ENCODE peak calls at places on chromosomes 4 and X, in six cellular contexts. K is GM23338; Y is M059J; G is aorta; D is suprapubic skin; L is activated CD8-positive, alpha-beta T cell treated with anti-CD3 and anti-CD28 coated beads, Interleukin-2, amount 10 ng/mL, durations not matched to agents 7 days and 5 days. Q is an unnamed sample.

GRCh38 chrX:112935029-112935428 is 94.4 kb upstream of the AMOT start:
- DNase-seq in L (no peak), Y (no peak), D (no peak), G (no peak), K (no peak), Q (no peak)

GRCh38 chrX:119763175-119763574 is 4.8 kb downstream of the SOWAHD start:
- DNase-seq in K (peak; percentile 54), Y (peak; percentile 98), D (no peak), L (no peak), G (no peak), Q (no peak)

GRCh38 chrX:68443155-68443868 is 10.0 kb upstream of the OPHN1 start:
- DNase-seq in G (no peak), K (no peak), L (peak; percentile 52), Y (peak; percentile 91), D (no peak), Q (no peak)

GRCh38 chr4:172750910-172751309 is 417.7 kb upstream of the GALNT7 start:
- DNase-seq in K (no peak), G (no peak), L (no peak), Y (no peak), D (no peak), Q (no peak)

GRCh38 chrX:17412692-17413091 is 37.7 kb downstream of the NHS start:
- DNase-seq in Y (peak; percentile 86), K (no peak), G (no peak), L (no peak), D (no peak), Q (no peak)

GRCh38 chr4:100806988-100807387 is 289.2 kb upstream of the EMCN start:
- DNase-seq in D (no peak), K (no peak), G (no peak), L (no peak), Y (no peak), Q (no peak)

GRCh38 chr4:3871181-3871852 is 105.1 kb downstream of the ADRA2C start:
- DNase-seq in G (peak; percentile 74), L (peak; percentile 62), Y (no peak), D (peak; percentile 46), K (peak; percentile 94), Q (peak; percentile 56)

GRCh38 chr4:120995611-120996010 is 73.1 kb upstream of the PRDM5 start:
- DNase-seq in Y (no peak), D (no peak), L (no peak), G (no peak), K (no peak), Q (no peak)

GRCh38 chrX:48597353-48598264 is at the start of gene WDR13:
- DNase-seq in D (peak; percentile 95), K (peak; percentile 88), Y (peak; percentile 92), G (peak; percentile 96), L (peak; percentile 93), Q (peak; percentile 85)

GRCh38 chr4:104615496-104615895 is 120.8 kb upstream of the CXXC4 start:
- DNase-seq in D (no peak), Y (no peak), K (no peak), L (no peak), G (no peak), Q (no peak)

GRCh38 chrX:23822397-23822796 is 39.4 kb downstream of the SAT1 start:
- DNase-seq in Y (peak; percentile 53), G (no peak), K (no peak), D (no peak), L (no peak), Q (no peak)

GRCh38 chr4:26813698-26814097 is 46.9 kb upstream of the STIM2 start:
- DNase-seq in K (no peak), L (no peak), G (no peak), D (no peak), Y (no peak), Q (no peak)

GRCh38 chr4:94739741-94740140 is 18.0 kb upstream of the BMPR1B start:
- DNase-seq in D (no peak), K (no peak), L (no peak), G (no peak), Y (no peak), Q (no peak)

GRCh38 chrX:1596676-1597344 is 5.4 kb downstream of the AKAP17A start:
- DNase-seq in D (no peak), Y (no peak), L (no peak), K (no peak), G (peak; percentile 44), Q (peak; percentile 65)

GRCh38 chr4:124279741-124280140 is 432.8 kb downstream of the ANKRD50 start:
- DNase-seq in Y (no peak), D (no peak), G (no peak), K (no peak), L (no peak), Q (no peak)

GRCh38 chrX:9862525-9862924 is 76.3 kb downstream of the SHROOM2 start:
- DNase-seq in D (no peak), G (no peak), L (no peak), Y (no peak), K (no peak), Q (no peak)

GRCh38 chr4:102295153-102295862 is 50.0 kb downstream of the SLC39A8 start:
- DNase-seq in D (no peak), K (no peak), Y (no peak), L (no peak), G (no peak), Q (no peak)

GRCh38 chr4:186669159-186669720 is 54.4 kb downstream of the FAT1 start:
- DNase-seq in L (no peak), Y (peak; percentile 43), D (no peak), G (no peak), K (peak; percentile 73), Q (no peak)

GRCh38 chr4:95018845-95019244 is 261.1 kb downstream of the BMPR1B start:
- DNase-seq in K (no peak), Y (no peak), D (no peak), G (no peak), L (no peak), Q (no peak)

GRCh38 chr4:185717018-185717726 is 94.8 kb downstream of the SORBS2 start:
- DNase-seq in G (no peak), K (no peak), D (no peak), L (no peak), Y (no peak), Q (no peak)

GRCh38 chr4:37524267-37524666 is 161.9 kb downstream of the RELL1 start:
- DNase-seq in L (no peak), D (no peak), G (no peak), Y (peak; percentile 8), K (peak; percentile 31), Q (no peak)

GRCh38 chrX:1507511-1508463 is 29.2 kb downstream of the P2RY8 start:
- DNase-seq in Y (no peak), G (peak; percentile 73), D (peak; percentile 48), L (peak; percentile 65), K (no peak), Q (no peak)

GRCh38 chrX:110373310-110373709 is 14.7 kb downstream of the RTL9 start:
- DNase-seq in K (no peak), D (no peak), Y (no peak), L (no peak), G (no peak), Q (no peak)

GRCh38 chr4:6641164-6641970 is 882 bp downstream of the MRFAP1 start:
- DNase-seq in D (peak; percentile 82), Y (peak; percentile 57), G (peak; percentile 91), K (peak; percentile 45), L (peak; percentile 57), Q (no peak)

GRCh38 chr4:41360911-41361830 is 104.4 kb downstream of the UCHL1 start:
- DNase-seq in L (no peak), Y (peak; percentile 71), G (peak; percentile 80), D (peak; percentile 78), K (peak; percentile 61), Q (no peak)

GRCh38 chrX:13087322-13088154 is 43.1 kb upstream of the FAM9C start:
- DNase-seq in G (no peak), D (no peak), Y (peak; percentile 92), K (no peak), L (peak; percentile 81), Q (no peak)

GRCh38 chrX:36414056-36414455 is 494.5 kb downstream of the CFAP47 start:
- DNase-seq in Y (peak; percentile 4), L (no peak), D (no peak), G (no peak), K (no peak), Q (no peak)

GRCh38 chrX:15158736-15159406 is 111.0 kb downstream of the ASB9 start:
- DNase-seq in L (peak; percentile 56), Y (no peak), G (no peak), K (no peak), D (no peak), Q (no peak)

GRCh38 chrX:22629105-22629725 is 356.5 kb downstream of the CBLL2 start:
- DNase-seq in K (no peak), G (no peak), L (no peak), Y (peak; percentile 2), D (no peak), Q (no peak)

GRCh38 chr4:40573593-40574311 is 55.9 kb downstream of the RBM47 start:
- DNase-seq in Y (no peak), K (no peak), D (no peak), L (no peak), G (no peak), Q (no peak)

GRCh38 chrX:19855700-19856381 is 31.6 kb downstream of the SH3KBP1 start:
- DNase-seq in D (no peak), G (no peak), K (no peak), Y (peak; percentile 57), L (no peak), Q (no peak)

GRCh38 chr4:3262208-3263052 is 13.5 kb downstream of the MSANTD1 start:
- DNase-seq in L (no peak), Y (no peak), K (no peak), G (peak; percentile 68), D (no peak), Q (no peak)

GRCh38 chrX:19544693-19545305 is 29.5 kb upstream of the MAP3K15 start:
- DNase-seq in K (peak; percentile 69), D (no peak), L (peak; percentile 55), G (no peak), Y (peak; percentile 60), Q (no peak)

GRCh38 chr4:86841309-86841708 is 7.9 kb downstream of the SLC10A6 start:
- DNase-seq in D (no peak), Y (no peak), K (no peak), G (no peak), L (no peak), Q (no peak)

GRCh38 chr4:111323496-111323895 is 700.6 kb upstream of the PITX2 start:
- DNase-seq in G (no peak), D (no peak), K (no peak), L (no peak), Y (peak; percentile 84), Q (no peak)